ENCODE peak calls at places on chromosomes 5 and 9, in six cellular contexts. One of them, this sample, is unnamed.

GRCh38 chr9:89178162-89179120 is at the start of gene SHC3:
- DNase-seq in kidney: no peak
- DNase-seq in IMR-90: peak
- DNase-seq in MM.1S: no peak
- DNase-seq in neuronal stem cell: peak
- DNase-seq in SK-N-SH: peak
- DNase-seq in this sample: peak

GRCh38 chr5:107090471-107090870 is 580.3 kb downstream of the EFNA5 start:
- DNase-seq in IMR-90: no peak
- DNase-seq in neuronal stem cell: no peak
- DNase-seq in SK-N-SH: no peak
- DNase-seq in kidney: no peak
- DNase-seq in MM.1S: no peak
- DNase-seq in this sample: no peak

GRCh38 chr9:110016340-110016739 is 191.6 kb downstream of the C9orf152 start:
- DNase-seq in IMR-90: peak
- DNase-seq in neuronal stem cell: no peak
- DNase-seq in SK-N-SH: peak
- DNase-seq in kidney: no peak
- DNase-seq in MM.1S: no peak
- DNase-seq in this sample: no peak

GRCh38 chr5:181187500-181188213 is 17.3 kb downstream of the TRIM7 start:
- DNase-seq in kidney: peak
- DNase-seq in IMR-90: peak
- DNase-seq in neuronal stem cell: peak
- DNase-seq in MM.1S: peak
- DNase-seq in SK-N-SH: peak
- DNase-seq in this sample: peak

GRCh38 chr9:78316151-78316892 is 19.4 kb downstream of the PSAT1 start:
- DNase-seq in IMR-90: no peak
- DNase-seq in MM.1S: no peak
- DNase-seq in kidney: no peak
- DNase-seq in neuronal stem cell: no peak
- DNase-seq in SK-N-SH: no peak
- DNase-seq in this sample: no peak

GRCh38 chr5:8633259-8633658 is 764.3 kb downstream of the MTRR start:
- DNase-seq in SK-N-SH: no peak
- DNase-seq in IMR-90: no peak
- DNase-seq in neuronal stem cell: no peak
- DNase-seq in MM.1S: no peak
- DNase-seq in kidney: no peak
- DNase-seq in this sample: no peak

GRCh38 chr5:132253008-132253441 is 4.5 kb upstream of the PDLIM4 start:
- DNase-seq in IMR-90: no peak
- DNase-seq in SK-N-SH: no peak
- DNase-seq in kidney: no peak
- DNase-seq in MM.1S: no peak
- DNase-seq in neuronal stem cell: no peak
- DNase-seq in this sample: no peak

GRCh38 chr9:89382026-89382986 is 64.0 kb downstream of the SECISBP2 start:
- DNase-seq in IMR-90: no peak
- DNase-seq in neuronal stem cell: no peak
- DNase-seq in MM.1S: no peak
- DNase-seq in kidney: no peak
- DNase-seq in SK-N-SH: no peak
- DNase-seq in this sample: no peak

GRCh38 chr9:81855538-81855937 is 72.7 kb upstream of the SPATA31D4 start:
- DNase-seq in MM.1S: no peak
- DNase-seq in IMR-90: peak
- DNase-seq in kidney: no peak
- DNase-seq in neuronal stem cell: no peak
- DNase-seq in SK-N-SH: no peak
- DNase-seq in this sample: no peak

GRCh38 chr9:14326264-14326826 is 12.4 kb upstream of the NFIB start:
- DNase-seq in IMR-90: peak
- DNase-seq in MM.1S: peak
- DNase-seq in neuronal stem cell: no peak
- DNase-seq in SK-N-SH: no peak
- DNase-seq in kidney: no peak
- DNase-seq in this sample: peak

GRCh38 chr9:27154923-27155322 is 45.9 kb downstream of the TEK start:
- DNase-seq in kidney: no peak
- DNase-seq in SK-N-SH: no peak
- DNase-seq in neuronal stem cell: no peak
- DNase-seq in IMR-90: peak
- DNase-seq in MM.1S: no peak
- DNase-seq in this sample: no peak

GRCh38 chr5:119031047-119031886 is 39.6 kb upstream of the DMXL1 start:
- DNase-seq in IMR-90: no peak
- DNase-seq in neuronal stem cell: no peak
- DNase-seq in MM.1S: peak
- DNase-seq in SK-N-SH: no peak
- DNase-seq in kidney: no peak
- DNase-seq in this sample: peak

GRCh38 chr5:94057655-94058054 is 316.3 kb upstream of the POU5F2 start:
- DNase-seq in IMR-90: no peak
- DNase-seq in MM.1S: no peak
- DNase-seq in SK-N-SH: no peak
- DNase-seq in neuronal stem cell: peak
- DNase-seq in kidney: no peak
- DNase-seq in this sample: no peak

GRCh38 chr9:78118742-78119473 is 87.3 kb upstream of the GNAQ start:
- DNase-seq in IMR-90: peak
- DNase-seq in SK-N-SH: no peak
- DNase-seq in neuronal stem cell: no peak
- DNase-seq in kidney: no peak
- DNase-seq in MM.1S: no peak
- DNase-seq in this sample: no peak

GRCh38 chr5:21817668-21818419 is 1035.3 kb downstream of the CDH12 start:
- DNase-seq in MM.1S: peak
- DNase-seq in IMR-90: peak
- DNase-seq in kidney: no peak
- DNase-seq in neuronal stem cell: no peak
- DNase-seq in SK-N-SH: no peak
- DNase-seq in this sample: no peak

GRCh38 chr5:135393691-135394090 is 5.3 kb downstream of the MACROH2A1 start:
- DNase-seq in SK-N-SH: no peak
- DNase-seq in neuronal stem cell: no peak
- DNase-seq in kidney: no peak
- DNase-seq in IMR-90: peak
- DNase-seq in MM.1S: no peak
- DNase-seq in this sample: no peak

GRCh38 chr5:39947657-39948056 is 522.9 kb upstream of the DAB2 start:
- DNase-seq in kidney: no peak
- DNase-seq in neuronal stem cell: no peak
- DNase-seq in IMR-90: peak
- DNase-seq in MM.1S: no peak
- DNase-seq in SK-N-SH: no peak
- DNase-seq in this sample: no peak

GRCh38 chr5:124677376-124677998 is 69.0 kb downstream of the ZNF608 start:
- DNase-seq in IMR-90: peak
- DNase-seq in kidney: no peak
- DNase-seq in neuronal stem cell: no peak
- DNase-seq in MM.1S: no peak
- DNase-seq in SK-N-SH: peak
- DNase-seq in this sample: no peak

GRCh38 chr9:95504053-95504963 is 12.5 kb downstream of the PTCH1 start:
- DNase-seq in IMR-90: peak
- DNase-seq in kidney: no peak
- DNase-seq in SK-N-SH: no peak
- DNase-seq in neuronal stem cell: no peak
- DNase-seq in MM.1S: peak
- DNase-seq in this sample: no peak

GRCh38 chr5:2017540-2018389 is 135.0 kb upstream of the IRX4 start:
- DNase-seq in SK-N-SH: peak
- DNase-seq in kidney: no peak
- DNase-seq in neuronal stem cell: peak
- DNase-seq in IMR-90: peak
- DNase-seq in MM.1S: peak
- DNase-seq in this sample: peak

GRCh38 chr5:83900307-83900706 is 179.7 kb upstream of the HAPLN1 start:
- DNase-seq in IMR-90: peak
- DNase-seq in MM.1S: no peak
- DNase-seq in SK-N-SH: no peak
- DNase-seq in neuronal stem cell: no peak
- DNase-seq in kidney: no peak
- DNase-seq in this sample: no peak

GRCh38 chr5:43019615-43020293 is 20.4 kb downstream of the ANXA2R start:
- DNase-seq in neuronal stem cell: no peak
- DNase-seq in MM.1S: peak
- DNase-seq in SK-N-SH: peak
- DNase-seq in kidney: peak
- DNase-seq in IMR-90: peak
- DNase-seq in this sample: peak

GRCh38 chr5:116372931-116373597 is 201.6 kb downstream of the SEMA6A start:
- DNase-seq in SK-N-SH: no peak
- DNase-seq in kidney: no peak
- DNase-seq in MM.1S: no peak
- DNase-seq in neuronal stem cell: no peak
- DNase-seq in IMR-90: no peak
- DNase-seq in this sample: no peak

GRCh38 chr9:20463823-20464222 is 158.5 kb downstream of the MLLT3 start:
- DNase-seq in MM.1S: no peak
- DNase-seq in IMR-90: no peak
- DNase-seq in kidney: no peak
- DNase-seq in SK-N-SH: no peak
- DNase-seq in neuronal stem cell: no peak
- DNase-seq in this sample: no peak

GRCh38 chr5:153770066-153770465 is 268.6 kb downstream of the FAM114A2 start:
- DNase-seq in MM.1S: no peak
- DNase-seq in neuronal stem cell: no peak
- DNase-seq in kidney: no peak
- DNase-seq in SK-N-SH: no peak
- DNase-seq in IMR-90: no peak
- DNase-seq in this sample: no peak

GRCh38 chr5:180602481-180603075 is 11.3 kb upstream of the SCGB3A1 start:
- DNase-seq in neuronal stem cell: no peak
- DNase-seq in SK-N-SH: peak
- DNase-seq in IMR-90: no peak
- DNase-seq in kidney: no peak
- DNase-seq in MM.1S: no peak
- DNase-seq in this sample: no peak

GRCh38 chr5:30831123-30831522 is 362.4 kb upstream of the CDH6 start:
- DNase-seq in SK-N-SH: no peak
- DNase-seq in IMR-90: no peak
- DNase-seq in neuronal stem cell: no peak
- DNase-seq in MM.1S: no peak
- DNase-seq in kidney: no peak
- DNase-seq in this sample: no peak

GRCh38 chr5:58451732-58452565 is 7.9 kb downstream of the PLK2 start:
- DNase-seq in SK-N-SH: no peak
- DNase-seq in IMR-90: peak
- DNase-seq in MM.1S: no peak
- DNase-seq in neuronal stem cell: no peak
- DNase-seq in kidney: no peak
- DNase-seq in this sample: no peak

GRCh38 chr9:100216178-100216787 is 117.2 kb downstream of the INVS start:
- DNase-seq in MM.1S: peak
- DNase-seq in SK-N-SH: peak
- DNase-seq in kidney: no peak
- DNase-seq in neuronal stem cell: peak
- DNase-seq in IMR-90: peak
- DNase-seq in this sample: peak

GRCh38 chr5:157459715-157460599 is at the start of gene NIPAL4:
- DNase-seq in neuronal stem cell: no peak
- DNase-seq in IMR-90: no peak
- DNase-seq in MM.1S: no peak
- DNase-seq in SK-N-SH: peak
- DNase-seq in kidney: peak
- DNase-seq in this sample: no peak

GRCh38 chr9:113597390-113598241 is 134.1 kb downstream of the RGS3 start:
- DNase-seq in IMR-90: no peak
- DNase-seq in kidney: peak
- DNase-seq in SK-N-SH: no peak
- DNase-seq in MM.1S: no peak
- DNase-seq in neuronal stem cell: no peak
- DNase-seq in this sample: no peak
- H3K9ac ChIP-seq in IMR-90: no peak
- H3K9ac ChIP-seq in kidney: peak
- H3K9ac ChIP-seq in SK-N-SH: peak
- H3K9ac ChIP-seq in MM.1S: no peak
- H3K9ac ChIP-seq in neuronal stem cell: no peak
- H3K9ac ChIP-seq in this sample: no peak

DNA sequence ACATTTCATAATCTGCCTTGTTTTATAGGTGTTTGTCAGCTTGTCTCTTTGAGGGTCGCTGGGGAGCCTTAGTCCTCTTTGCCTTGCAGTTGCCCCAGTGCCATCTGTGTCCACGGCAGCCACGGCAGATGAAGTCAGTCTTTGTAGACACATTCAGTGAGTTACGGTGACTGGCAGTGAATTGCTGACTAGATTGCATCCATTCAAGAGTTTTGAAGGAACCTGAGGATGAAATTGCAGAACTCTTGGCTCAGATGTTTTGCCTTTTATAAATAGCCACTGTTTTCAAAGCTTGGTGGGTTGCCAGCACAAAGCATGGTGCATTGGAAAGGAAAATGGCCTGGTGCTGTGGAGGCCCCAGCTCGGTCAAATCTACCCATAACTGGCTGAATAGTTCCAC is 125.6 kb downstream of the TRIO start:
- DNase-seq in IMR-90: peak
- DNase-seq in neuronal stem cell: no peak
- DNase-seq in SK-N-SH: no peak
- DNase-seq in kidney: no peak
- DNase-seq in MM.1S: no peak
- DNase-seq in this sample: no peak
- H3K9ac ChIP-seq in IMR-90: peak
- H3K9ac ChIP-seq in neuronal stem cell: no peak
- H3K9ac ChIP-seq in SK-N-SH: peak
- H3K9ac ChIP-seq in kidney: no peak
- H3K9ac ChIP-seq in MM.1S: no peak
- H3K9ac ChIP-seq in this sample: no peak

DNA sequence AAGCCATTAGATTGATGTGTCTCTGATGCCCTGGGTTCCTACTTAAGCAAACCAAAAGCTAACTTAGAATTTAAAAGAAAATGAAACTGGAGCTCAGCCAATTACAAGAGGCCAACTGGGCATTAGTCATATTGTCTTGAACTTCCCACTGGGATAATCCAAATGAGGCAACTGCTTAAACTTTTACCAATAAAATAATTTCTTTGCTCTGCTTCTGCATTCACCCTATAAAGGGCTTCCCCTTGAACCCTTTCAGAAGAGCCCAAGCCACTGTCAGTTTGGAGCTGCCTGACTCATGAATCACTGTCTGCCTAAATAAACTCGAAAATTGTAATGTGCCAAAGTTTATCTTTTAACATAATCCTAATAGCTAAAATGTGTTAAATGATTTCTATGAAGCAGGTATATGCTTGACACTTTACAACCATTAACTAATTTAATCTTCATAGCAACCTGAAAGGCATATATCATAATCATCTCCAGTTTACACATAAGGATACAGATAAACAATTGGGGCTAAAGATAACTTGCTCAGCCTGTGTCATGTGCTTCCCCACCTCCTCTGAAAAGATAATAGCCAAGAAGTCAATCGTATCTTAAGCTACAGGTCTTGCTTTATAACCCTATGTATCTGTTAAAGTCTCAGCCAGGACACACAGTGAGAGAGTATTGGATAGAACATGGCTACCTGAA is 11.5 kb downstream of the GPR150 start:
- DNase-seq in neuronal stem cell: no peak
- DNase-seq in SK-N-SH: no peak
- DNase-seq in IMR-90: peak
- DNase-seq in kidney: no peak
- DNase-seq in MM.1S: no peak
- DNase-seq in this sample: no peak
- H3K9ac ChIP-seq in neuronal stem cell: no peak
- H3K9ac ChIP-seq in SK-N-SH: no peak
- H3K9ac ChIP-seq in IMR-90: no peak
- H3K9ac ChIP-seq in kidney: no peak
- H3K9ac ChIP-seq in MM.1S: no peak
- H3K9ac ChIP-seq in this sample: no peak

GRCh38 chr5:16735092-16735970 is 118.5 kb upstream of the RETREG1 start:
- DNase-seq in IMR-90: no peak
- DNase-seq in SK-N-SH: no peak
- DNase-seq in kidney: no peak
- DNase-seq in MM.1S: no peak
- DNase-seq in neuronal stem cell: no peak
- DNase-seq in this sample: no peak
- H3K9ac ChIP-seq in IMR-90: peak
- H3K9ac ChIP-seq in SK-N-SH: no peak
- H3K9ac ChIP-seq in kidney: no peak
- H3K9ac ChIP-seq in MM.1S: no peak
- H3K9ac ChIP-seq in neuronal stem cell: no peak
- H3K9ac ChIP-seq in this sample: no peak

This sample was measured in DND-41.